ENCODE peak calls at places on chromosome 7, in nine cellular contexts. One of them, this sample, is unnamed.

GRCh38 chr7:1151653-1152425 is 8.2 kb downstream of the ZFAND2A start:
- DNase-seq in sciatic nerve: no peak
- DNase-seq in body of pancreas: no peak
- DNase-seq in kidney glomerular epithelial cell: no peak
- DNase-seq in T-helper 2 cell: no peak
- DNase-seq in iris pigment epithelial cell: no peak
- DNase-seq in EH: no peak
- DNase-seq in ovary: no peak
- DNase-seq in fibroblast of mammary gland: no peak
- DNase-seq in this sample: no peak

GRCh38 chr7:42338231-42339222 is 101.5 kb upstream of the GLI3 start:
- DNase-seq in sciatic nerve: no peak
- DNase-seq in body of pancreas: peak
- DNase-seq in kidney glomerular epithelial cell: no peak
- DNase-seq in T-helper 2 cell: no peak
- DNase-seq in iris pigment epithelial cell: peak
- DNase-seq in EH: peak
- DNase-seq in ovary: no peak
- DNase-seq in fibroblast of mammary gland: peak
- DNase-seq in this sample: no peak

GRCh38 chr7:64359543-64359942 is 45.8 kb downstream of the ZNF736 start:
- DNase-seq in sciatic nerve: no peak
- DNase-seq in body of pancreas: no peak
- DNase-seq in kidney glomerular epithelial cell: no peak
- DNase-seq in T-helper 2 cell: no peak
- DNase-seq in iris pigment epithelial cell: no peak
- DNase-seq in EH: no peak
- DNase-seq in ovary: no peak
- DNase-seq in fibroblast of mammary gland: no peak
- DNase-seq in this sample: no peak

GRCh38 chr7:157271991-157272324 is 64.8 kb upstream of the DNAJB6 start:
- DNase-seq in sciatic nerve: peak
- DNase-seq in body of pancreas: peak
- DNase-seq in kidney glomerular epithelial cell: peak
- DNase-seq in T-helper 2 cell: no peak
- DNase-seq in iris pigment epithelial cell: peak
- DNase-seq in EH: peak
- DNase-seq in ovary: peak
- DNase-seq in fibroblast of mammary gland: peak
- DNase-seq in this sample: no peak

GRCh38 chr7:43823941-43824340 is 45.4 kb downstream of the MRPS24 start:
- DNase-seq in sciatic nerve: no peak
- DNase-seq in body of pancreas: no peak
- DNase-seq in kidney glomerular epithelial cell: no peak
- DNase-seq in T-helper 2 cell: no peak
- DNase-seq in iris pigment epithelial cell: no peak
- DNase-seq in EH: no peak
- DNase-seq in ovary: no peak
- DNase-seq in fibroblast of mammary gland: no peak
- DNase-seq in this sample: no peak

GRCh38 chr7:30068117-30068516 is 39.9 kb downstream of the PLEKHA8 start:
- DNase-seq in sciatic nerve: no peak
- DNase-seq in body of pancreas: no peak
- DNase-seq in kidney glomerular epithelial cell: peak
- DNase-seq in T-helper 2 cell: no peak
- DNase-seq in iris pigment epithelial cell: peak
- DNase-seq in EH: peak
- DNase-seq in ovary: no peak
- DNase-seq in fibroblast of mammary gland: peak
- DNase-seq in this sample: no peak

GRCh38 chr7:45589915-45590678 is 15.9 kb downstream of the ADCY1 start:
- DNase-seq in sciatic nerve: peak
- DNase-seq in body of pancreas: no peak
- DNase-seq in kidney glomerular epithelial cell: no peak
- DNase-seq in T-helper 2 cell: no peak
- DNase-seq in iris pigment epithelial cell: no peak
- DNase-seq in EH: no peak
- DNase-seq in ovary: peak
- DNase-seq in fibroblast of mammary gland: no peak
- DNase-seq in this sample: no peak

GRCh38 chr7:134058980-134059379 is 68.2 kb upstream of the LRGUK start:
- DNase-seq in sciatic nerve: no peak
- DNase-seq in body of pancreas: no peak
- DNase-seq in kidney glomerular epithelial cell: no peak
- DNase-seq in T-helper 2 cell: no peak
- DNase-seq in iris pigment epithelial cell: peak
- DNase-seq in EH: peak
- DNase-seq in ovary: no peak
- DNase-seq in fibroblast of mammary gland: no peak
- DNase-seq in this sample: no peak

GRCh38 chr7:36286241-36286640 is 103.4 kb upstream of the ANLN start:
- DNase-seq in sciatic nerve: no peak
- DNase-seq in body of pancreas: no peak
- DNase-seq in kidney glomerular epithelial cell: no peak
- DNase-seq in T-helper 2 cell: peak
- DNase-seq in iris pigment epithelial cell: no peak
- DNase-seq in EH: no peak
- DNase-seq in ovary: no peak
- DNase-seq in fibroblast of mammary gland: no peak
- DNase-seq in this sample: no peak

GRCh38 chr7:48518092-48518491 is 346.8 kb downstream of the ABCA13 start:
- DNase-seq in sciatic nerve: no peak
- DNase-seq in body of pancreas: no peak
- DNase-seq in kidney glomerular epithelial cell: no peak
- DNase-seq in T-helper 2 cell: no peak
- DNase-seq in iris pigment epithelial cell: no peak
- DNase-seq in EH: no peak
- DNase-seq in ovary: no peak
- DNase-seq in fibroblast of mammary gland: no peak
- DNase-seq in this sample: no peak

GRCh38 chr7:33716581-33717477 is 188.5 kb upstream of the BMPER start:
- DNase-seq in sciatic nerve: no peak
- DNase-seq in body of pancreas: peak
- DNase-seq in kidney glomerular epithelial cell: peak
- DNase-seq in T-helper 2 cell: no peak
- DNase-seq in iris pigment epithelial cell: peak
- DNase-seq in EH: peak
- DNase-seq in ovary: no peak
- DNase-seq in fibroblast of mammary gland: peak
- DNase-seq in this sample: peak

GRCh38 chr7:36415104-36415503 is 25.4 kb downstream of the ANLN start:
- DNase-seq in sciatic nerve: no peak
- DNase-seq in body of pancreas: no peak
- DNase-seq in kidney glomerular epithelial cell: no peak
- DNase-seq in T-helper 2 cell: no peak
- DNase-seq in iris pigment epithelial cell: no peak
- DNase-seq in EH: no peak
- DNase-seq in ovary: no peak
- DNase-seq in fibroblast of mammary gland: no peak
- DNase-seq in this sample: no peak

GRCh38 chr7:122040147-122040546 is 103.9 kb downstream of the AASS start:
- DNase-seq in sciatic nerve: no peak
- DNase-seq in body of pancreas: no peak
- DNase-seq in kidney glomerular epithelial cell: no peak
- DNase-seq in T-helper 2 cell: no peak
- DNase-seq in iris pigment epithelial cell: no peak
- DNase-seq in EH: no peak
- DNase-seq in ovary: no peak
- DNase-seq in fibroblast of mammary gland: no peak
- DNase-seq in this sample: no peak

GRCh38 chr7:96786261-96786997 is 76.8 kb upstream of the SEM1 start:
- DNase-seq in sciatic nerve: no peak
- DNase-seq in body of pancreas: no peak
- DNase-seq in kidney glomerular epithelial cell: no peak
- DNase-seq in T-helper 2 cell: no peak
- DNase-seq in iris pigment epithelial cell: no peak
- DNase-seq in EH: no peak
- DNase-seq in ovary: peak
- DNase-seq in fibroblast of mammary gland: no peak
- DNase-seq in this sample: peak

GRCh38 chr7:47503283-47503682 is 78.6 kb downstream of the TNS3 start:
- DNase-seq in sciatic nerve: no peak
- DNase-seq in body of pancreas: no peak
- DNase-seq in kidney glomerular epithelial cell: no peak
- DNase-seq in T-helper 2 cell: no peak
- DNase-seq in iris pigment epithelial cell: peak
- DNase-seq in EH: peak
- DNase-seq in ovary: no peak
- DNase-seq in fibroblast of mammary gland: peak
- DNase-seq in this sample: no peak

GRCh38 chr7:28296571-28297483 is 115.5 kb upstream of the CREB5 start:
- DNase-seq in sciatic nerve: no peak
- DNase-seq in body of pancreas: no peak
- DNase-seq in kidney glomerular epithelial cell: peak
- DNase-seq in T-helper 2 cell: peak
- DNase-seq in iris pigment epithelial cell: peak
- DNase-seq in EH: peak
- DNase-seq in ovary: no peak
- DNase-seq in fibroblast of mammary gland: peak
- DNase-seq in this sample: peak

GRCh38 chr7:147276783-147277370 is 1160.3 kb downstream of the CNTNAP2 start:
- DNase-seq in sciatic nerve: no peak
- DNase-seq in body of pancreas: no peak
- DNase-seq in kidney glomerular epithelial cell: no peak
- DNase-seq in T-helper 2 cell: no peak
- DNase-seq in iris pigment epithelial cell: no peak
- DNase-seq in EH: no peak
- DNase-seq in ovary: no peak
- DNase-seq in fibroblast of mammary gland: no peak
- DNase-seq in this sample: no peak

This sample was measured in NT2/D1.